ENCODE peak calls at places on chromosomes 3 and 15, in five cellular contexts. W is SJSA1, S is brain microvascular endothelial cell, M is mesendoderm, Z is DND-41. H is an unnamed sample.

GRCh38 chr3:65400893-65401292 is 637.8 kb downstream of the MAGI1 start:
- DNase-seq in M (no peak), S (no peak), Z (no peak), W (no peak), H (no peak)

GRCh38 chr3:54653456-54654195 is 274.2 kb downstream of the LRTM1 start:
- DNase-seq in M (no peak), S (no peak), W (no peak), Z (no peak), H (no peak)

GRCh38 chr3:90007786-90008499 is 900.5 kb downstream of the EPHA3 start:
- DNase-seq in W (no peak), M (no peak), Z (no peak), S (no peak), H (no peak)

GRCh38 chr3:99854899-99855298 is 37.2 kb downstream of the CMSS1 start:
- DNase-seq in S (no peak), Z (no peak), M (no peak), W (no peak), H (no peak)

GRCh38 chr3:183120538-183121215 is 21.4 kb upstream of the MCCC1 start:
- DNase-seq in S (no peak), Z (no peak), M (no peak), W (no peak), H (no peak)

GRCh38 chr3:22296641-22297040 is 545.6 kb upstream of the ZNF385D start:
- DNase-seq in Z (no peak), S (no peak), W (no peak), M (no peak), H (no peak)

GRCh38 chr15:48798319-48798718 is 12.6 kb downstream of the CEP152 start:
- DNase-seq in S (no peak), Z (no peak), M (peak), W (no peak), H (no peak)

GRCh38 chr15:35533130-35534110 is 12.5 kb downstream of the DPH6 start:
- DNase-seq in Z (no peak), S (peak), M (no peak), W (no peak), H (no peak)

GRCh38 chr3:172751188-172751571 is 654 bp downstream of the ECT2 start:
- DNase-seq in Z (no peak), S (peak), W (no peak), M (peak), H (no peak)

GRCh38 chr15:31245135-31245689 is 81.4 kb upstream of the KLF13 start:
- DNase-seq in M (no peak), W (no peak), S (no peak), Z (no peak), H (no peak)

GRCh38 chr3:4207672-4208071 is 95.5 kb upstream of the SETMAR start:
- DNase-seq in W (no peak), Z (no peak), S (no peak), M (no peak), H (no peak)

GRCh38 chr15:90192961-90193786 is 8.0 kb upstream of the SEMA4B start:
- DNase-seq in M (no peak), W (no peak), S (no peak), Z (peak), H (no peak)

GRCh38 chr3:99808163-99808794 is 9.4 kb upstream of the CMSS1 start:
- DNase-seq in W (peak), Z (peak), S (peak), M (peak), H (peak)

GRCh38 chr3:29347412-29347811 is 66.5 kb downstream of the RBMS3 start:
- DNase-seq in Z (no peak), S (no peak), M (no peak), W (peak), H (no peak)

GRCh38 chr3:112759210-112759609 is 87.5 kb downstream of the CD200R1L start:
- DNase-seq in Z (no peak), S (no peak), M (no peak), W (no peak), H (no peak)

GRCh38 chr3:37992271-37993066 is 1.9 kb downstream of the VILL start:
- DNase-seq in S (no peak), W (no peak), M (peak), Z (peak), H (no peak)

GRCh38 chr3:12995389-12996180 is 77.6 kb downstream of the IQSEC1 start:
- DNase-seq in S (no peak), M (no peak), W (no peak), Z (no peak), H (no peak)

GRCh38 chr3:57952208-57952631 is 56.0 kb upstream of the FLNB start:
- DNase-seq in W (peak), Z (no peak), S (peak), M (peak), H (peak)

GRCh38 chr3:12227833-12228232 is 61.0 kb upstream of the PPARG start:
- DNase-seq in W (peak), M (no peak), Z (no peak), S (peak), H (no peak)

GRCh38 chr3:175431396-175431795 is 572.3 kb downstream of the NAALADL2 start:
- DNase-seq in M (no peak), S (peak), W (no peak), Z (no peak), H (no peak)

GRCh38 chr3:17111556-17111955 is 226.8 kb downstream of the PLCL2 start:
- DNase-seq in S (peak), M (no peak), W (no peak), Z (no peak), H (no peak)

GRCh38 chr15:43292375-43293078 is 25.8 kb upstream of the TGM5 start:
- DNase-seq in W (no peak), S (no peak), M (no peak), Z (no peak), H (peak)

GRCh38 chr3:30646181-30646876 is 39.9 kb downstream of the TGFBR2 start:
- DNase-seq in Z (no peak), W (no peak), M (no peak), S (no peak), H (no peak)

GRCh38 chr15:60399246-60399915 is 1.6 kb upstream of the ANXA2 start:
- DNase-seq in W (peak), S (no peak), M (no peak), Z (no peak), H (no peak)
- H3K4me3 ChIP-seq in W (no peak), S (peak), M (no peak), Z (no peak), H (peak)

DNA sequence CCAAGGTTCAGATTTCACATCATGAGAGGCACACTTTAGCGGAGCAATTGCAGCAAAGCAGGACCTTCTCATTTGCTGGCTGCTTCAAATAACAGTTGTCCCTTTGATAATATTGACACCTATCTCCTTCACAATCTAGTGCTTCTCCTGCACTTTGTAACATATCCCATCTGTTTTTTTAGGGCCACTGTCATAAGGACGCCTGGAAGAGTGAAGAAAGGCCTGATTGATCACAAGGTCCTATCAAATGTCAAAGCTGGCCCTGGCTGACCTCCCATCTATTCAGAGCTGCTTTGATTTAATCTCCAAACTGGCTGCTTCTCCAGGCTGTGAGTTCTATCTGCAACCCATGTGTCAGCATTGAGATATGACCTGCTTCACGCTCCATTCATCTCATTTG is 601.2 kb upstream of the KCNMB2 start:
- DNase-seq in M (peak), W (no peak), S (no peak), Z (no peak), H (no peak)
- H3K4me3 ChIP-seq in M (no peak), W (no peak), S (no peak), Z (no peak), H (no peak)

GRCh38 chr3:44885618-44886017 is 11.2 kb downstream of the TGM4 start:
- DNase-seq in S (peak), Z (no peak), W (peak), M (peak), H (peak)
- H3K4me3 ChIP-seq in S (no peak), Z (no peak), W (no peak), M (no peak), H (no peak)

GRCh38 chr15:84762840-84763572 is 14.6 kb downstream of the ZNF592 start:
- DNase-seq in M (no peak), S (no peak), Z (no peak), W (no peak), H (no peak)

GRCh38 chr15:84755736-84756527 is 7.5 kb downstream of the ZNF592 start:
- DNase-seq in Z (no peak), W (no peak), M (peak), S (no peak), H (no peak)

GRCh38 chr15:84761534-84762190 is 13.3 kb downstream of the ZNF592 start:
- DNase-seq in M (no peak), S (no peak), Z (no peak), W (no peak), H (no peak)

GRCh38 chr15:84759018-84759417 is 10.6 kb downstream of the ZNF592 start:
- DNase-seq in Z (no peak), W (no peak), M (no peak), S (no peak), H (no peak)

DNA sequence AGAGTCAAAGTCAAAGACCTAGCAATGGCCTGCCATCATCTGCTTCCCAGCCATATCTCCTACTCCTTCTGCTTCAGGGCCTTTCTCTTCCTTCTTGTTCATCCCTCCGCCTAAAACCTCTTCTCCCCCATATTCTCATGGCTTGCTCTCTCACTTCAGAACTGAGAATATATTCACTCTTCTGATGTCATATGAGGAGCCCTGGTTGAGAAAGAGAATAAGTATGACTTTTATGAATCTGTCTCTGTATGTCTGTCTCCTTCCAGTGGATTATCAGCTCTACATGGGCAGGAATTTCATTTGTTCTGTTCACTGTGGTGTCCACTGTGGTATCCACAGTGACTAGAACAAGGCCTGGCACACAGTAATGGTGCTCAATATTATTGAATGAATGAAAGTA is 11.8 kb downstream of the ZNF592 start:
- DNase-seq in Z (no peak), M (no peak), W (no peak), S (no peak), H (no peak)
- H3K4me3 ChIP-seq in Z (no peak), M (no peak), W (no peak), S (no peak), H (no peak)

DNA sequence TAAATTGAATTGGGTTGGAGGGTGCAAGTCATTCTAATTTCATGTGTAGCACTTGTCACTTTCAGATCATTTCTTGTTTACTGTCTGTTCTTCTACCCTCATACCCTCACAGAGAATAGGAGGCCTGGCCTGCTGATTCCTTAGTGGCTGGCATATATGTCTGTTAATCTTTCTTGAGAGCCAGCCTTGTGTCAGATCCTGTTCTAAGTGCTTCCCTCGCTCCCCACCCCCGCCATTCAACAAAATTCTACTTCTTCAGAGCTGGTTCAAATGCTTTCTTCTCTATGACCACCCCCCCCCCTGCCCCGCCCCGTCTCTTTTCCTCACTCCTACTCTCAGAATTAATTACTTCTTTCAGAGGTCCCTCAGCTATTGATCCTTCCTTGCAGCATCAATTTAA is 1.5 kb upstream of the U2SURP start:
- DNase-seq in Z (no peak), S (no peak), M (peak), W (no peak), H (no peak)
- H3K4me3 ChIP-seq in Z (no peak), S (peak), M (no peak), W (no peak), H (peak)